ENCODE peak calls at places on chromosomes 3 and 15, in ten cellular contexts. One of them, this sample, is unnamed.

GRCh38 chr3:127485396-127486170 is 105.0 kb downstream of the TPRA1 start:
- DNase-seq in fibroblast of lung: no peak
- DNase-seq in BE2C: no peak
- DNase-seq in astrocyte: no peak
- DNase-seq in retinal pigment epithelial cell: no peak
- DNase-seq in thoracic aorta: no peak
- DNase-seq in lung: peak
- DNase-seq in dorsolateral prefrontal cortex: no peak
- DNase-seq in heart left ventricle: no peak
- DNase-seq in brain microvascular endothelial cell: no peak
- DNase-seq in this sample: no peak

GRCh38 chr3:73580343-73580742 is 44.4 kb downstream of the PDZRN3 start:
- DNase-seq in fibroblast of lung: peak
- DNase-seq in BE2C: no peak
- DNase-seq in astrocyte: peak
- DNase-seq in retinal pigment epithelial cell: no peak
- DNase-seq in thoracic aorta: no peak
- DNase-seq in lung: no peak
- DNase-seq in dorsolateral prefrontal cortex: no peak
- DNase-seq in heart left ventricle: no peak
- DNase-seq in brain microvascular endothelial cell: peak
- DNase-seq in this sample: peak

GRCh38 chr3:24494616-24495333 is at the start of gene THRB:
- DNase-seq in fibroblast of lung: peak
- DNase-seq in BE2C: peak
- DNase-seq in astrocyte: peak
- DNase-seq in retinal pigment epithelial cell: no peak
- DNase-seq in thoracic aorta: peak
- DNase-seq in lung: peak
- DNase-seq in dorsolateral prefrontal cortex: peak
- DNase-seq in heart left ventricle: peak
- DNase-seq in brain microvascular endothelial cell: no peak
- DNase-seq in this sample: peak

GRCh38 chr15:101773496-101774100 is 29.7 kb upstream of the OR4F6 start:
- DNase-seq in fibroblast of lung: no peak
- DNase-seq in BE2C: no peak
- DNase-seq in astrocyte: no peak
- DNase-seq in retinal pigment epithelial cell: no peak
- DNase-seq in thoracic aorta: no peak
- DNase-seq in lung: no peak
- DNase-seq in dorsolateral prefrontal cortex: no peak
- DNase-seq in heart left ventricle: no peak
- DNase-seq in brain microvascular endothelial cell: no peak
- DNase-seq in this sample: no peak

GRCh38 chr15:58690703-58691102 is 58.8 kb downstream of the ADAM10 start:
- DNase-seq in fibroblast of lung: no peak
- DNase-seq in BE2C: no peak
- DNase-seq in astrocyte: no peak
- DNase-seq in retinal pigment epithelial cell: no peak
- DNase-seq in thoracic aorta: no peak
- DNase-seq in lung: no peak
- DNase-seq in dorsolateral prefrontal cortex: no peak
- DNase-seq in heart left ventricle: no peak
- DNase-seq in brain microvascular endothelial cell: no peak
- DNase-seq in this sample: no peak

GRCh38 chr3:94089126-94089525 is 26.3 kb downstream of the NSUN3 start:
- DNase-seq in fibroblast of lung: no peak
- DNase-seq in BE2C: no peak
- DNase-seq in astrocyte: no peak
- DNase-seq in retinal pigment epithelial cell: no peak
- DNase-seq in thoracic aorta: no peak
- DNase-seq in lung: no peak
- DNase-seq in dorsolateral prefrontal cortex: no peak
- DNase-seq in heart left ventricle: no peak
- DNase-seq in brain microvascular endothelial cell: no peak
- DNase-seq in this sample: no peak

GRCh38 chr15:42378011-42378410 is 18.7 kb downstream of the CAPN3 start:
- DNase-seq in fibroblast of lung: no peak
- DNase-seq in BE2C: no peak
- DNase-seq in astrocyte: no peak
- DNase-seq in retinal pigment epithelial cell: no peak
- DNase-seq in thoracic aorta: no peak
- DNase-seq in lung: no peak
- DNase-seq in dorsolateral prefrontal cortex: no peak
- DNase-seq in heart left ventricle: no peak
- DNase-seq in brain microvascular endothelial cell: no peak
- DNase-seq in this sample: no peak

GRCh38 chr3:138148503-138148902 is 16.3 kb upstream of the A4GNT start:
- DNase-seq in fibroblast of lung: no peak
- DNase-seq in BE2C: no peak
- DNase-seq in astrocyte: no peak
- DNase-seq in retinal pigment epithelial cell: peak
- DNase-seq in thoracic aorta: no peak
- DNase-seq in lung: no peak
- DNase-seq in dorsolateral prefrontal cortex: no peak
- DNase-seq in heart left ventricle: no peak
- DNase-seq in brain microvascular endothelial cell: no peak
- DNase-seq in this sample: peak

GRCh38 chr15:70150405-70150747 is 52.7 kb upstream of the TLE3 start:
- DNase-seq in fibroblast of lung: no peak
- DNase-seq in BE2C: no peak
- DNase-seq in astrocyte: no peak
- DNase-seq in retinal pigment epithelial cell: no peak
- DNase-seq in thoracic aorta: no peak
- DNase-seq in lung: no peak
- DNase-seq in dorsolateral prefrontal cortex: no peak
- DNase-seq in heart left ventricle: no peak
- DNase-seq in brain microvascular endothelial cell: no peak
- DNase-seq in this sample: no peak

GRCh38 chr3:122577409-122578028 is at the start of gene PARP15:
- DNase-seq in fibroblast of lung: peak
- DNase-seq in BE2C: peak
- DNase-seq in astrocyte: no peak
- DNase-seq in retinal pigment epithelial cell: no peak
- DNase-seq in thoracic aorta: no peak
- DNase-seq in lung: no peak
- DNase-seq in dorsolateral prefrontal cortex: no peak
- DNase-seq in heart left ventricle: peak
- DNase-seq in brain microvascular endothelial cell: no peak
- DNase-seq in this sample: no peak

GRCh38 chr3:169085827-169086226 is 577.7 kb downstream of the MECOM start:
- DNase-seq in fibroblast of lung: peak
- DNase-seq in BE2C: no peak
- DNase-seq in astrocyte: peak
- DNase-seq in retinal pigment epithelial cell: no peak
- DNase-seq in thoracic aorta: no peak
- DNase-seq in lung: no peak
- DNase-seq in dorsolateral prefrontal cortex: no peak
- DNase-seq in heart left ventricle: no peak
- DNase-seq in brain microvascular endothelial cell: peak
- DNase-seq in this sample: peak

GRCh38 chr3:134650431-134651346 is at the start of gene KY:
- DNase-seq in fibroblast of lung: peak
- DNase-seq in BE2C: peak
- DNase-seq in astrocyte: peak
- DNase-seq in retinal pigment epithelial cell: no peak
- DNase-seq in thoracic aorta: no peak
- DNase-seq in lung: no peak
- DNase-seq in dorsolateral prefrontal cortex: peak
- DNase-seq in heart left ventricle: peak
- DNase-seq in brain microvascular endothelial cell: no peak
- DNase-seq in this sample: peak
- TF ChIP-seq CTCF in fibroblast of lung: no peak
- TF ChIP-seq CTCF in BE2C: peak
- TF ChIP-seq CTCF in astrocyte: no peak
- TF ChIP-seq CTCF in retinal pigment epithelial cell: peak
- TF ChIP-seq CTCF in thoracic aorta: no peak
- TF ChIP-seq CTCF in lung: no peak
- TF ChIP-seq CTCF in dorsolateral prefrontal cortex: peak
- TF ChIP-seq CTCF in heart left ventricle: no peak
- TF ChIP-seq CTCF in brain microvascular endothelial cell: no peak
- TF ChIP-seq CTCF in this sample: no peak

DNA sequence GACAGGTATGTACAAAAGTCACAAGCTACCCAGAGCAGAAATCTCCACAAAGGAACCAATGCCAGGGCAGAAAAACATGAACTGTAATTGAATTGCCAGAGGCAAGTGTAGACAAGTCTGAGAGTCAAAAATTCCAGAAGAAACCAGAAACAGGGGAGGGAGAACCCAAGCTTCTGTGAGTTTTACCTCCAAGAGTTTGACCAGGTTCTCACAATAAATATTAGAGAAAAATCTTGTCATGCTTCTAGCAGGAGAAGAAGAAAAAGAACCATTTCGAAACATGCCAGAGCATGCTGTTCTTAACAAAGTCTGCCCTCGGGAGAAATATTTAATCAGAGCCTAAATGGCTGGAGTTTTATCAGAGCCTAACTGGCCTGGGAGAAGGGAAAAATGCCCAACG is 32.5 kb upstream of the AP3B2 start:
- DNase-seq in fibroblast of lung: peak
- DNase-seq in BE2C: no peak
- DNase-seq in astrocyte: no peak
- DNase-seq in retinal pigment epithelial cell: no peak
- DNase-seq in thoracic aorta: no peak
- DNase-seq in lung: no peak
- DNase-seq in dorsolateral prefrontal cortex: no peak
- DNase-seq in heart left ventricle: no peak
- DNase-seq in brain microvascular endothelial cell: no peak
- DNase-seq in this sample: no peak
- H3K4me3 ChIP-seq in fibroblast of lung: no peak
- H3K4me3 ChIP-seq in BE2C: no peak
- H3K4me3 ChIP-seq in astrocyte: no peak
- H3K4me3 ChIP-seq in retinal pigment epithelial cell: no peak
- H3K4me3 ChIP-seq in thoracic aorta: no peak
- H3K4me3 ChIP-seq in lung: no peak
- H3K4me3 ChIP-seq in dorsolateral prefrontal cortex: no peak
- H3K4me3 ChIP-seq in heart left ventricle: no peak
- H3K4me3 ChIP-seq in brain microvascular endothelial cell: no peak
- H3K4me3 ChIP-seq in this sample: no peak

GRCh38 chr3:78725703-78726246 is 1042.0 kb downstream of the ROBO1 start:
- DNase-seq in fibroblast of lung: no peak
- DNase-seq in BE2C: no peak
- DNase-seq in astrocyte: no peak
- DNase-seq in retinal pigment epithelial cell: no peak
- DNase-seq in thoracic aorta: no peak
- DNase-seq in lung: no peak
- DNase-seq in dorsolateral prefrontal cortex: no peak
- DNase-seq in heart left ventricle: no peak
- DNase-seq in brain microvascular endothelial cell: no peak
- DNase-seq in this sample: no peak

GRCh38 chr3:78718707-78719106 is 1049.1 kb downstream of the ROBO1 start:
- DNase-seq in fibroblast of lung: no peak
- DNase-seq in BE2C: no peak
- DNase-seq in astrocyte: no peak
- DNase-seq in retinal pigment epithelial cell: no peak
- DNase-seq in thoracic aorta: no peak
- DNase-seq in lung: no peak
- DNase-seq in dorsolateral prefrontal cortex: no peak
- DNase-seq in heart left ventricle: no peak
- DNase-seq in brain microvascular endothelial cell: no peak
- DNase-seq in this sample: no peak

GRCh38 chr3:78726545-78726944 is 1041.3 kb downstream of the ROBO1 start:
- DNase-seq in fibroblast of lung: no peak
- DNase-seq in BE2C: peak
- DNase-seq in astrocyte: no peak
- DNase-seq in retinal pigment epithelial cell: no peak
- DNase-seq in thoracic aorta: no peak
- DNase-seq in lung: no peak
- DNase-seq in dorsolateral prefrontal cortex: no peak
- DNase-seq in heart left ventricle: no peak
- DNase-seq in brain microvascular endothelial cell: no peak
- DNase-seq in this sample: no peak

GRCh38 chr3:78724886-78725285 is 1042.9 kb downstream of the ROBO1 start:
- DNase-seq in fibroblast of lung: peak
- DNase-seq in BE2C: no peak
- DNase-seq in astrocyte: peak
- DNase-seq in retinal pigment epithelial cell: no peak
- DNase-seq in thoracic aorta: no peak
- DNase-seq in lung: no peak
- DNase-seq in dorsolateral prefrontal cortex: no peak
- DNase-seq in heart left ventricle: no peak
- DNase-seq in brain microvascular endothelial cell: no peak
- DNase-seq in this sample: no peak

DNA sequence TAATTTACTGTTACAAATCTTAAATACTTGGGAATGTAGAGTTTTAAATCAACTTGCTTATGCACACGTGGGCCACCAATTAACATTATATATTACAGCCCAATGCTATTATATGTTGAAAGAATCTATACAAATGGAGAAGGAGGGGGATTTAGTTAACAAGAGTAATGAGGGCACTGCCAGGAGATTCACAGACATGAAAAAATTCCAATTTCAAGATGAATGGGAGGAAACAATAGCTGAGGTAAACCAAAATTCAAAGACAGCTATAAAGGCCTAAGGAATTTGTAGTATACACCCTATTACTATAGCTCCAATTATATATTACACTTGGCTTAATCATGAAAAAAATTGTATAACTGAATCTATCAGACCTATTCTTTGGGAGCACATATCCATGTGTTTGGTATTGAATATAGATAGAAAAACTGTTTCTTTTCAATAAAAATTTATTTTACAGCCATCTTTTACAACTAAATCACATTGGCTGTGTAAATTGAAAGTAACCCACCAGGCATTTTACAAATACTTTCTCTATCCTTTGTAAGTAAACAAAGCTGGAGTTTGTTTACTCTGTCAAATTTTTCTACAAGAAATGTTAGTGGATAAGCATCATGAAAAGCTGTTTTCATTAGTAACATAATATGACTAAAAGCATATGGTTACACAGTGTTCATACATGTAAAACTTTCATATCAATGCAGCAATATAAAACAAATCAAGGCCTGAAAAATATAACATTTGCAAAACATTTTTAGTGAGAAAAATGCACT is 1045.8 kb downstream of the ROBO1 start:
- DNase-seq in fibroblast of lung: no peak
- DNase-seq in BE2C: no peak
- DNase-seq in astrocyte: no peak
- DNase-seq in retinal pigment epithelial cell: no peak
- DNase-seq in thoracic aorta: no peak
- DNase-seq in lung: no peak
- DNase-seq in dorsolateral prefrontal cortex: no peak
- DNase-seq in heart left ventricle: no peak
- DNase-seq in brain microvascular endothelial cell: no peak
- DNase-seq in this sample: no peak
- TF ChIP-seq CTCF in fibroblast of lung: no peak
- TF ChIP-seq CTCF in BE2C: no peak
- TF ChIP-seq CTCF in astrocyte: no peak
- TF ChIP-seq CTCF in retinal pigment epithelial cell: no peak
- TF ChIP-seq CTCF in thoracic aorta: no peak
- TF ChIP-seq CTCF in lung: no peak
- TF ChIP-seq CTCF in dorsolateral prefrontal cortex: no peak
- TF ChIP-seq CTCF in heart left ventricle: no peak
- TF ChIP-seq CTCF in brain microvascular endothelial cell: no peak
- TF ChIP-seq CTCF in this sample: no peak

DNA sequence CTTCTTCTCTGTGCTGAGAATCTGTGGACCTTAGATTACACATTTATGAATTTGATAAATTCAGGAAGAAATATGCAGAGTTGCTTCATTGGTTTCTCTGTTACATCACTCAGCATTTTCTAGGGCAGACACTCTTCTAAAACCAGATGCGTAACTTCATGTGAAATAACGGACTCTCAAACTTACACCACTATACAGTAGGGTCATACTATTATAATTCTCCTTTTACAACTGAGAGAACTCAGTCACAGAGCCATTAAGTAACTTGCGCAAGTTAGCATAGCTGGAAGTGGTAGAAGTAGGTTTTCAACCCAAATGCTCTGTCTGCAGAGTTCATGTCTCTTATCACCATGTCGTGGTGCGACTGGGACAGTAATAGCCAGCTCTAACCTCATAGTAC is 5.7 kb downstream of the TMEM207 start:
- DNase-seq in fibroblast of lung: no peak
- DNase-seq in BE2C: no peak
- DNase-seq in astrocyte: no peak
- DNase-seq in retinal pigment epithelial cell: no peak
- DNase-seq in thoracic aorta: no peak
- DNase-seq in lung: no peak
- DNase-seq in dorsolateral prefrontal cortex: no peak
- DNase-seq in heart left ventricle: no peak
- DNase-seq in brain microvascular endothelial cell: no peak
- DNase-seq in this sample: no peak
- H3K4me3 ChIP-seq in fibroblast of lung: no peak
- H3K4me3 ChIP-seq in BE2C: no peak
- H3K4me3 ChIP-seq in astrocyte: no peak
- H3K4me3 ChIP-seq in retinal pigment epithelial cell: no peak
- H3K4me3 ChIP-seq in thoracic aorta: no peak
- H3K4me3 ChIP-seq in lung: no peak
- H3K4me3 ChIP-seq in dorsolateral prefrontal cortex: no peak
- H3K4me3 ChIP-seq in heart left ventricle: no peak
- H3K4me3 ChIP-seq in brain microvascular endothelial cell: no peak
- H3K4me3 ChIP-seq in this sample: no peak